ENCODE peak calls at places on chromosomes 11 and 22, in five cellular contexts. H is neural crest cell; U is CD8-positive, alpha-beta T cell; T is K562; I is upper lobe of right lung. E is an unnamed sample.

GRCh38 chr11:67372232-67372992 is 986 bp downstream of the CLCF1 start:
- DNase-seq in H (no peak), U (no peak), T (peak), I (peak), E (peak)

GRCh38 chr22:37281646-37282384 is 493 bp upstream of the CYTH4 start:
- DNase-seq in H (no peak), U (no peak), T (no peak), I (no peak), E (no peak)

GRCh38 chr11:26865703-26866102 is 128.2 kb upstream of the FIBIN start:
- DNase-seq in H (no peak), U (no peak), T (no peak), I (no peak), E (no peak)

GRCh38 chr11:66598993-66599392 is 6.0 kb downstream of the CCS start:
- DNase-seq in H (no peak), U (no peak), T (no peak), I (no peak), E (no peak)

GRCh38 chr11:79352304-79352703 is 88.5 kb downstream of the TENM4 start:
- DNase-seq in H (no peak), U (no peak), T (no peak), I (no peak), E (no peak)

GRCh38 chr11:112941096-112941495 is 20.1 kb upstream of the NCAM1 start:
- DNase-seq in H (no peak), U (no peak), T (no peak), I (no peak), E (no peak)

GRCh38 chr11:125322317-125322716 is 157.8 kb downstream of the PKNOX2 start:
- DNase-seq in H (no peak), U (no peak), T (no peak), I (no peak), E (no peak)

GRCh38 chr11:106329273-106330018 is 252.0 kb downstream of the AASDHPPT start:
- DNase-seq in H (no peak), U (no peak), T (no peak), I (no peak), E (no peak)

GRCh38 chr11:130623909-130624668 is 175.6 kb downstream of the ADAMTS15 start:
- DNase-seq in H (no peak), U (no peak), T (no peak), I (no peak), E (no peak)

GRCh38 chr11:115924744-115925567 is 420.7 kb upstream of the CADM1 start:
- DNase-seq in H (no peak), U (no peak), T (no peak), I (no peak), E (peak)

GRCh38 chr11:113091578-113091844 is 130.3 kb downstream of the NCAM1 start:
- DNase-seq in H (no peak), U (no peak), T (no peak), I (no peak), E (no peak)

GRCh38 chr22:44815099-44816070 is 63.0 kb downstream of the ARHGAP8 start:
- DNase-seq in H (no peak), U (no peak), T (no peak), I (no peak), E (no peak)

GRCh38 chr11:227824-228223 is 8.3 kb downstream of the SIRT3 start:
- DNase-seq in H (no peak), U (no peak), T (no peak), I (no peak), E (no peak)

GRCh38 chr11:119728226-119728626 is 774 bp downstream of the NECTIN1 start:
- DNase-seq in H (no peak), U (no peak), T (no peak), I (peak), E (peak)

GRCh38 chr22:21948824-21949568 is 3.7 kb downstream of the PPM1F start:
- DNase-seq in H (no peak), U (no peak), T (no peak), I (no peak), E (no peak)

GRCh38 chr11:97454988-97455387 is 1065.2 kb downstream of the JRKL start:
- DNase-seq in H (no peak), U (no peak), T (peak), I (no peak), E (no peak)

GRCh38 chr22:25658641-25659040 is 83.3 kb upstream of the MYO18B start:
- DNase-seq in H (no peak), U (no peak), T (no peak), I (no peak), E (no peak)

GRCh38 chr11:109609454-109610185 is 187.6 kb downstream of the C11orf87 start:
- DNase-seq in H (no peak), U (no peak), T (no peak), I (no peak), E (no peak)

GRCh38 chr11:116202922-116203321 is 569.9 kb downstream of the BUD13 start:
- DNase-seq in H (no peak), U (no peak), T (no peak), I (no peak), E (no peak)

GRCh38 chr22:21991774-21992173 is 9.2 kb upstream of the TOP3B start:
- DNase-seq in H (no peak), U (no peak), T (no peak), I (no peak), E (no peak)

GRCh38 chr22:34639911-34640310 is 426.0 kb upstream of the ISX start:
- DNase-seq in H (no peak), U (no peak), T (no peak), I (no peak), E (no peak)

GRCh38 chr22:34645375-34645774 is 420.6 kb upstream of the ISX start:
- DNase-seq in H (peak), U (no peak), T (no peak), I (no peak), E (no peak)
- TF ChIP-seq CTCF in H (no peak), U (no peak), T (no peak), I (no peak), E (no peak)

GRCh38 chr11:70173018-70173417 is 30.1 kb upstream of the FADD start:
- DNase-seq in H (no peak), U (no peak), T (no peak), I (no peak), E (no peak)

GRCh38 chr11:70182266-70182665 is 20.8 kb upstream of the FADD start:
- DNase-seq in H (no peak), U (no peak), T (no peak), I (no peak), E (no peak)

GRCh38 chr11:70180906-70181305 is 22.2 kb upstream of the FADD start:
- DNase-seq in H (no peak), U (no peak), T (no peak), I (no peak), E (no peak)

GRCh38 chr11:70174846-70175764 is 28.0 kb upstream of the FADD start:
- DNase-seq in H (peak), U (no peak), T (no peak), I (no peak), E (no peak)

DNA sequence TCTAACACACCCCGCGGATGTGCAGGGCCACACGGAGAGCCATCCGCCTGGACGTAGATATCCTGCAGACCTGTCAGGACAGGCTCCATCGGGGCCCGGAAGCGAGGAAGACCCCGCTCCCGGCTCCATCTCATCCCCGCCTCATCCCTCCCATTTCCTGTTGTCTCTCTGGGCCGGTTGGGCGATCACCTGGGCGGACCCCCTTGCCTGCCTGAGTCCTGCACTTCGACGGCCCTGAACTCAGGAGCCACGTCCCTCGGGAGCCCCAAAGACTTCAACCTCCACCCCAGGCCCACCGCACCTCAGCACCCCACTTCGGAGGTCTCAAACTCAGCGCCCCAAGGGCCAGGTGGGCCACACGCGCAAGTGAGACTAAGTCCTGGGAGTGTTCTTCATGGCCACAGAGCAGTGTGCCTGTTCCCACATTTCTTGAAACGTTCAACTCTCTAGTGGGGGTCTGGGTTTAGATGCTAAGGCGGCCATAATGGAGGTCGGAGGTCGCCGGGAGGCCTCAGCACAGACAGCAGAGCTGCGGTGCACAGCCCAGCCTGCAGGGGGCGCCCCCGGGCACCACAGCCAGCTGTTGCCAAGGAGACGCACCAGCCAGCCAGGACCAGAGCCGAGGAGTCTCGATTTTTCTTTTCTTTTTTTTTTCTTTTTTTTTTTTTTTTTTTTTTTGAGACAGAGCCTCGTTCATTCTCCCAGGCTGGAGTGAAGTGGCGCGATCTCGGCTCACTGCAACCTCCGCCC is 26.0 kb upstream of the FADD start:
- DNase-seq in H (peak), U (no peak), T (peak), I (no peak), E (peak)
- TF ChIP-seq CTCF in H (peak), U (peak), T (peak), I (peak), E (peak)

GRCh38 chr22:45922661-45923060 is 54.3 kb downstream of the WNT7B start:
- DNase-seq in H (no peak), U (no peak), T (no peak), I (no peak), E (no peak)
- TF ChIP-seq CTCF in H (no peak), U (no peak), T (no peak), I (no peak), E (no peak)

GRCh38 chr11:44380009-44380313 is 70.0 kb upstream of the ALX4 start:
- DNase-seq in H (no peak), U (no peak), T (no peak), I (no peak), E (no peak)
- TF ChIP-seq CTCF in H (no peak), U (no peak), T (no peak), I (no peak), E (no peak)

DNA sequence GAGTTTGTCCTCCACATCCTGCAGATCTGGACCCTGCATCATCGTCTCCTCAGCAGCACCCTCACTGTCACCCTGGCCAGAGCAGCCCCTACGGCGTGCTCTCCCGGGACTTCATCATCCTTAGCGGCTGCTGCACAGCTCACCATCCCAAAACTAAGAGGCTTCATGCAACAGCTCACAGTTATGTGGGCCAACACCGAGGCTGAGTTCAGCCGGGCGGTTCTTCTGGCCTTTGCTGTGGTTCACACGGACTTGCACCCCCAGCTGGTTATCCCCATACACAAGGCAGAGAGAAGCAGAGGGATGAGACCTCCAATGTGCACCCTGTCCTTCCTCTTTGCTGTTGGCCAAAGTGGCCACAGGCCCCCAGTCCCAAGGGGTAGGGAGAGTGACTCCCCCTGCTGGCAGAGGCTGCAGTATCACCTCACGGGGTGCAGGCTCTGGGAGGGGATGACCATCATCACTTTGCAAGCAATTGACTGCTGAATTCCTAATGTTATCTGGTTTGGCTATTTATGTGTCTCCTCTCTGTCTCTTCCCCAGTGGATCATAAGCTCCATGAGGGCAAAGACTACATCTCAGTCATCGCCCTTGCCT is 276.8 kb downstream of the BRD1 start:
- DNase-seq in H (no peak), U (no peak), T (peak), I (peak), E (no peak)
- TF ChIP-seq CTCF in H (no peak), U (no peak), T (peak), I (no peak), E (no peak)

E was measured in GM13976.